ENCODE peak calls at places on chromosomes 7 and 10, in ten cellular contexts. H is GM20000; V is nephron progenitor cell; Q is NCI-H1105; B is HCEC 1CT; C is stimulated activated CD4-positive, alpha-beta T cell treated with anti-CD3 and anti-CD28 coated beads, Interleukin-2, amount 100 ng/mL, for 48 hours; K is activated CD8-positive, alpha-beta memory T cell treated with anti-CD3 and anti-CD28 coated beads for 48 hours; U is anterior cingulate cortex; R is stimulated activated CD8-positive, alpha-beta memory T cell treated with anti-CD3 and anti-CD28 coated beads, Interleukin-7, amount 100 ng/mL, for 1 hour; Y is HEK293T. S is an unnamed sample.

GRCh38 chr7:146683439-146683838 is 566.8 kb downstream of the CNTNAP2 start:
- DNase-seq in H (no peak), V (no peak), Q (no peak), B (peak), C (no peak), K (no peak), U (no peak), R (no peak), Y (no peak), S (no peak)

GRCh38 chr7:115546790-115547189 is 483.8 kb downstream of the TFEC start:
- DNase-seq in H (no peak), V (no peak), Q (no peak), B (peak), C (no peak), K (no peak), U (no peak), R (no peak), Y (no peak), S (no peak)

GRCh38 chr10:69569144-69569934 is 3.9 kb downstream of the NEUROG3 start:
- DNase-seq in H (no peak), V (no peak), Q (no peak), B (no peak), C (no peak), K (no peak), U (no peak), R (no peak), Y (no peak), S (no peak)

GRCh38 chr7:114175140-114175539 is 239.5 kb upstream of the FOXP2 start:
- DNase-seq in H (no peak), V (no peak), Q (no peak), B (peak), C (no peak), K (no peak), U (no peak), R (no peak), Y (no peak), S (no peak)

GRCh38 chr7:157269341-157270059 is 67.3 kb upstream of the DNAJB6 start:
- DNase-seq in H (no peak), V (no peak), Q (no peak), B (no peak), C (no peak), K (no peak), U (no peak), R (no peak), Y (no peak), S (no peak)

GRCh38 chr10:86043236-86043635 is 323.4 kb downstream of the GRID1 start:
- DNase-seq in H (no peak), V (no peak), Q (peak), B (no peak), C (no peak), K (no peak), U (no peak), R (no peak), Y (no peak), S (no peak)

GRCh38 chr7:136405931-136406777 is 429.0 kb upstream of the MTPN start:
- DNase-seq in H (peak), V (peak), Q (peak), B (peak), C (peak), K (no peak), U (no peak), R (no peak), Y (peak), S (peak)

GRCh38 chr10:109037978-109038377 is 885.3 kb downstream of the XPNPEP1 start:
- DNase-seq in H (no peak), V (no peak), Q (no peak), B (no peak), C (no peak), K (no peak), U (no peak), R (no peak), Y (no peak), S (no peak)

GRCh38 chr7:256461-256940 is 33.5 kb upstream of the FOXL3 start:
- DNase-seq in H (no peak), V (no peak), Q (no peak), B (no peak), C (no peak), K (no peak), U (no peak), R (no peak), Y (no peak), S (no peak)

GRCh38 chr7:1920266-1920681 is 250.2 kb downstream of the ELFN1 start:
- DNase-seq in H (peak), V (no peak), Q (no peak), B (no peak), C (no peak), K (no peak), U (no peak), R (no peak), Y (no peak), S (no peak)

GRCh38 chr10:29023678-29024077 is 265.2 kb upstream of the LYZL1 start:
- DNase-seq in H (no peak), V (no peak), Q (no peak), B (peak), C (no peak), K (no peak), U (no peak), R (no peak), Y (no peak), S (no peak)

GRCh38 chr7:74405899-74406512 is 47.7 kb upstream of the GTF2IRD1 start:
- DNase-seq in H (no peak), V (no peak), Q (no peak), B (no peak), C (no peak), K (no peak), U (no peak), R (no peak), Y (no peak), S (no peak)

GRCh38 chr7:50212016-50212325 is 92.5 kb upstream of the IKZF1 start:
- DNase-seq in H (no peak), V (no peak), Q (peak), B (no peak), C (no peak), K (no peak), U (no peak), R (no peak), Y (no peak), S (no peak)

GRCh38 chr10:77179015-77179695 is 458.5 kb downstream of the KCNMA1 start:
- DNase-seq in H (no peak), V (no peak), Q (no peak), B (peak), C (no peak), K (no peak), U (no peak), R (no peak), Y (no peak), S (no peak)

GRCh38 chr10:62715383-62715782 is 89.1 kb upstream of the ADO start:
- DNase-seq in H (no peak), V (no peak), Q (no peak), B (no peak), C (no peak), K (no peak), U (no peak), R (no peak), Y (no peak), S (no peak)

GRCh38 chr10:34145751-34146150 is 669.3 kb downstream of the PARD3 start:
- DNase-seq in H (no peak), V (no peak), Q (no peak), B (peak), C (no peak), K (no peak), U (no peak), R (no peak), Y (no peak), S (no peak)

GRCh38 chr7:123797673-123798526 is 47.1 kb upstream of the HYAL4 start:
- DNase-seq in H (no peak), V (no peak), Q (peak), B (peak), C (no peak), K (no peak), U (no peak), R (no peak), Y (peak), S (peak)

GRCh38 chr10:60704480-60704879 is 73.8 kb upstream of the CDK1 start:
- DNase-seq in H (no peak), V (no peak), Q (no peak), B (no peak), C (no peak), K (no peak), U (no peak), R (no peak), Y (no peak), S (peak)

GRCh38 chr7:148182264-148182663 is 408.3 kb upstream of the C7orf33 start:
- DNase-seq in H (no peak), V (no peak), Q (no peak), B (no peak), C (no peak), K (no peak), U (no peak), R (no peak), Y (no peak), S (no peak)